ENCODE peak calls at places on chromosomes 12 and 14, in nine cellular contexts. B is stomach, T is pancreas, U is ovary, R is endodermal cell, V is prostate gland, K is IMR-90, O is mucosa of descending colon, C is heart left ventricle. J is an unnamed sample. For H3K4me1, the result is how much of the 10 kb centered on the place peaks cover.

GRCh38 chr12:51421266-51421884 is 3.3 kb upstream of the SLC4A8 start:
- DNase-seq in B (peak), T (peak), U (peak), R (peak), V (peak), K (peak), O (no peak), C (no peak), J (no peak)

GRCh38 chr12:48602192-48602989 is 32.5 kb upstream of the LALBA start:
- DNase-seq in B (no peak), T (no peak), U (no peak), R (no peak), V (no peak), K (no peak), O (no peak), C (no peak), J (no peak)

GRCh38 chr12:105713901-105714300 is 383.4 kb downstream of the C12orf75 start:
- DNase-seq in B (no peak), T (no peak), U (no peak), R (no peak), V (no peak), K (no peak), O (no peak), C (no peak), J (no peak)

GRCh38 chr14:99229654-99230215 is 42.3 kb downstream of the BCL11B start:
- DNase-seq in B (no peak), T (no peak), U (no peak), R (no peak), V (no peak), K (no peak), O (no peak), C (no peak), J (no peak)

GRCh38 chr14:80560800-80561199 is 349.5 kb upstream of the DIO2 start:
- DNase-seq in B (no peak), T (no peak), U (no peak), R (no peak), V (no peak), K (no peak), O (no peak), C (no peak), J (no peak)

GRCh38 chr12:80823393-80823792 is 106.7 kb downstream of the MYF5 start:
- DNase-seq in B (no peak), T (no peak), U (no peak), R (no peak), V (no peak), K (no peak), O (no peak), C (no peak), J (no peak)

GRCh38 chr12:630656-631632 is 32.3 kb downstream of the NINJ2 start:
- DNase-seq in B (peak), T (no peak), U (no peak), R (peak), V (no peak), K (no peak), O (peak), C (peak), J (peak)

GRCh38 chr12:124696689-124697476 is 129.5 kb upstream of the NCOR2 start:
- DNase-seq in B (peak), T (no peak), U (no peak), R (no peak), V (no peak), K (no peak), O (no peak), C (no peak), J (no peak)

GRCh38 chr12:93699271-93700141 is 22.3 kb downstream of the CRADD start:
- DNase-seq in B (no peak), T (no peak), U (no peak), R (peak), V (no peak), K (peak), O (no peak), C (no peak), J (no peak)

GRCh38 chr14:23562822-23563472 is 4.6 kb downstream of the AP1G2 start:
- DNase-seq in B (peak), T (no peak), U (peak), R (peak), V (no peak), K (peak), O (no peak), C (no peak), J (no peak)

GRCh38 chr12:70590549-70591226 is 46.5 kb downstream of the PTPRB start:
- DNase-seq in B (no peak), T (no peak), U (no peak), R (no peak), V (no peak), K (no peak), O (no peak), C (no peak), J (no peak)

GRCh38 chr12:24561882-24562760 is 386.8 kb downstream of the BCAT1 start:
- DNase-seq in B (peak), T (no peak), U (peak), R (peak), V (peak), K (peak), O (peak), C (peak), J (peak)

GRCh38 chr12:116055895-116056607 is 221.4 kb downstream of the MED13L start:
- DNase-seq in B (no peak), T (no peak), U (no peak), R (no peak), V (no peak), K (no peak), O (no peak), C (no peak), J (no peak)

GRCh38 chr14:105060751-105061427 is 4.3 kb downstream of the GPR132 start:
- DNase-seq in B (peak), T (no peak), U (no peak), R (peak), V (no peak), K (no peak), O (peak), C (peak), J (peak)

GRCh38 chr12:75560167-75560566 is 48.8 kb upstream of the KRR1 start:
- DNase-seq in B (no peak), T (no peak), U (no peak), R (no peak), V (no peak), K (peak), O (no peak), C (no peak), J (no peak)

GRCh38 chr12:14394317-14395058 is 29.0 kb downstream of the ATF7IP start:
- DNase-seq in B (peak), T (peak), U (no peak), R (no peak), V (peak), K (peak), O (no peak), C (no peak), J (no peak)

GRCh38 chr14:23054000-23054811 is 3.1 kb downstream of the CDH24 start:
- DNase-seq in B (no peak), T (no peak), U (peak), R (peak), V (no peak), K (no peak), O (no peak), C (no peak), J (no peak)

GRCh38 chr14:91382712-91383111 is 34.9 kb downstream of the CCDC88C start:
- DNase-seq in B (no peak), T (no peak), U (no peak), R (no peak), V (no peak), K (no peak), O (no peak), C (no peak), J (no peak)

GRCh38 chr12:52613363-52614030 is 4.9 kb downstream of the KRT73 start:
- DNase-seq in B (no peak), T (no peak), U (no peak), R (peak), V (no peak), K (no peak), O (no peak), C (no peak), J (no peak)

GRCh38 chr12:132955094-132955932 is 793 bp downstream of the ZNF605 start:
- DNase-seq in B (peak), T (peak), U (peak), R (peak), V (no peak), K (peak), O (no peak), C (peak), J (peak)

GRCh38 chr12:20716037-20716436 is 20.9 kb downstream of the SLCO1C1 start:
- DNase-seq in B (no peak), T (no peak), U (no peak), R (peak), V (no peak), K (no peak), O (no peak), C (no peak), J (no peak)

GRCh38 chr12:18332173-18332572 is 70.9 kb downstream of the PIK3C2G start:
- DNase-seq in B (no peak), T (no peak), U (no peak), R (no peak), V (no peak), K (no peak), O (no peak), C (no peak), J (no peak)

GRCh38 chr14:22567437-22567836 is 21.6 kb downstream of the DAD1 start:
- DNase-seq in B (no peak), T (no peak), U (no peak), R (no peak), V (no peak), K (no peak), O (no peak), C (no peak), J (no peak)

GRCh38 chr14:50659327-50659974 is 8.7 kb downstream of the SAV1 start:
- DNase-seq in B (peak), T (peak), U (no peak), R (no peak), V (peak), K (no peak), O (no peak), C (peak), J (no peak)

GRCh38 chr14:92014014-92014413 is 25.8 kb downstream of the TRIP11 start:
- DNase-seq in B (no peak), T (no peak), U (no peak), R (no peak), V (no peak), K (no peak), O (no peak), C (no peak), J (no peak)

GRCh38 chr12:118350908-118351592 is 21.7 kb downstream of the TAOK3 start:
- DNase-seq in B (no peak), T (no peak), U (no peak), R (no peak), V (no peak), K (no peak), O (no peak), C (no peak), J (no peak)

GRCh38 chr14:20610002-20610765 is 19.0 kb upstream of the RNASE12 start:
- DNase-seq in B (peak), T (peak), U (peak), R (peak), V (peak), K (peak), O (peak), C (peak), J (peak)

GRCh38 chr12:685388-685787 is 22.1 kb upstream of the NINJ2 start:
- DNase-seq in B (no peak), T (no peak), U (no peak), R (no peak), V (no peak), K (peak), O (no peak), C (no peak), J (no peak)

GRCh38 chr14:58280954-58281787 is 17.2 kb upstream of the ARID4A start:
- DNase-seq in B (no peak), T (peak), U (no peak), R (no peak), V (peak), K (peak), O (no peak), C (peak), J (no peak)

GRCh38 chr12:22709292-22709691 is 84.3 kb downstream of the ETNK1 start:
- DNase-seq in B (no peak), T (no peak), U (no peak), R (no peak), V (no peak), K (no peak), O (no peak), C (no peak), J (no peak)

GRCh38 chr12:30725739-30726138 is 29.0 kb downstream of the CAPRIN2 start:
- DNase-seq in B (no peak), T (no peak), U (no peak), R (no peak), V (no peak), K (peak), O (no peak), C (no peak), J (no peak)

GRCh38 chr12:132305560-132305966 is 23.8 kb downstream of the GALNT9 start:
- DNase-seq in B (no peak), T (no peak), U (no peak), R (no peak), V (no peak), K (no peak), O (peak), C (no peak), J (no peak)

GRCh38 chr14:105876158-105876557 is 349.8 kb downstream of the TMEM121 start:
- DNase-seq in B (peak), T (no peak), U (no peak), R (peak), V (no peak), K (no peak), O (no peak), C (no peak), J (peak)

GRCh38 chr12:53481108-53481442 is 18.2 kb downstream of the MAP3K12 start:
- DNase-seq in B (no peak), T (no peak), U (no peak), R (no peak), V (no peak), K (no peak), O (no peak), C (no peak), J (no peak)

GRCh38 chr12:95216704-95217376 is 427 bp downstream of the FGD6 start:
- DNase-seq in B (no peak), T (no peak), U (no peak), R (no peak), V (no peak), K (no peak), O (no peak), C (no peak), J (no peak)

GRCh38 chr12:95218852-95219171 is 1.2 kb downstream of the VEZT start:
- DNase-seq in B (no peak), T (no peak), U (no peak), R (no peak), V (no peak), K (no peak), O (no peak), C (no peak), J (no peak)

GRCh38 chr12:95217377-95218163 is at the start of the genes FGD6 and VEZT:
- DNase-seq in B (peak), T (peak), U (peak), R (peak), V (peak), K (peak), O (peak), C (peak), J (peak)

GRCh38 chr12:95220190-95220589 is 2.6 kb downstream of the VEZT start:
- DNase-seq in B (no peak), T (no peak), U (no peak), R (no peak), V (no peak), K (no peak), O (no peak), C (no peak), J (no peak)

DNA sequence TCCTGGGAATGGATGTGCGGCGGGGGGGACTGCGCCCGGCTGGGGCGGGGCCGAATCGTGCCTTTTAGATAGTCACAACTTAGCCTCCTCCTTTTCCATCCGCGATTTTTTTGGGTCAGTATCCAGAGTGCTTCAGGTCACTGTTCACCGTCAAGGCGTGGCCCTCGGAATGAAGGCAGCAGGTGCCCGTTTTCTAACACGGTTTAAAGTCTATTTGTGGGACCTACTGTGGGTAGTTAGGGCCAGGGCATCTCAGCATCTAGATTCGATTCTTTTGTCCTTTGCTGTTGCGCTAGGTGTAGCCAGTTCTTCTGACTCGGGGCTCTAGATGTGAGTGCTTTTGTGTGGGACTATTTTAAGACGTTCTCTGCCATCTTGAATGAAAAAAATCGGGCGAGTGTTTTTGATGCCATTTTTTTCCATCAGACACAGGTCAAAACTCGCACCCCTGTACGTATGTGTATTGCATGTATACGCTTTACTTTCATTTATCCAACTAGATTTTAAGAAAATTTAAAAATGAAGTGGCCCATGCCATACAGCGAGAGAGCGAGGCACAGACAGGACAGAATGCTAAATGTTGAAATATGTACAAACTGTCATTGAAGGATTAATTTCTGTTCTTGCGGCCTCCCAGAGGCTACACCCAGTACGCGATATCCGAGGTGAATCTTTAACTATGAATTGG is 701 bp downstream of the VEZT start:
- DNase-seq in B (no peak), T (no peak), U (no peak), R (no peak), V (no peak), K (peak), O (no peak), C (no peak), J (no peak)
- H3K4me1 ChIP-seq in B (under half), T (under half), U (under half), R (under half), V (under half), K (under half), O (under half), C (under half), J (under half)

GRCh38 chr14:97446087-97446486 is 648.9 kb downstream of the VRK1 start:
- DNase-seq in B (no peak), T (no peak), U (no peak), R (no peak), V (no peak), K (no peak), O (no peak), C (no peak), J (no peak)
- TF ChIP-seq CTCF in B (no peak), T (no peak), U (no peak), R (peak), V (no peak), K (no peak), O (no peak), C (no peak), J (no peak)

GRCh38 chr12:1839464-1839863 is 19.1 kb downstream of the LRTM2 start:
- DNase-seq in B (no peak), T (no peak), U (no peak), R (peak), V (no peak), K (no peak), O (no peak), C (no peak), J (no peak)
- H3K4me3 ChIP-seq in B (no peak), T (no peak), U (no peak), R (no peak), V (no peak), K (no peak), O (no peak), C (no peak), J (no peak)

DNA sequence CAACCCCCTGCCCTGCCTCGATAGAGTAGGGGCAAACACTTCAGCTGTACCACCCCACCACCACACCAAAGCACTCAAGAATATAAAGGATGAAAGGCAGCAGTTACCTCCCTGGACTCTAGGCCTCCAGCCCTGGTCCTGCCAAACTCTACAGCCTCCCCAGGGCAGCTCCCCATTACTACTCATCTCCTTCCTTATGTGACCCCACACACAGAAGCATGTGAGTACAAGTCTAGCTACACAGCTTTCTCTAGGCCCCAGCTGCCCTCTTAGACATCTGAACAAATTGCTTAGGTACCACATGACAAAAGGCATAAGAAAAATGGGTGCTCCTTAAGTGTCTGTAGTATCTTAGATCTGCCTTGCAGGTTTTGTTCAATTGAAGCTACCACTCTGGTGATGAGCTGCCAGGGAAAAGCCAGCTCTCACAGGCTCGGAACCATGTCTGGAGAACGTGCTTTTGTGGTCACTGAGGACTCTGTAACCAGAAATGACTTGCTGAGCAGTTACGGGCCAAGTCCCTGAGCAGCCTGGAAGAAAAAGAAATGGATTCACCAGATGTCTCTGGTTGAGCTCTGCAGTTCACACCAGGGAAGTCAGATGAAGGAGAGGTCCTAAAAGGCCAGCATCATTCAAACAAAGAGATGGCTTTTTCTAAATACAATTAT is 32.8 kb downstream of the FMNL3 start:
- DNase-seq in B (no peak), T (no peak), U (peak), R (no peak), V (no peak), K (peak), O (no peak), C (peak), J (no peak)
- H3K4me1 ChIP-seq in B (half or more), T (under half), U (half or more), R (under half), V (under half), K (under half), O (under half), C (half or more), J (half or more)

DNA sequence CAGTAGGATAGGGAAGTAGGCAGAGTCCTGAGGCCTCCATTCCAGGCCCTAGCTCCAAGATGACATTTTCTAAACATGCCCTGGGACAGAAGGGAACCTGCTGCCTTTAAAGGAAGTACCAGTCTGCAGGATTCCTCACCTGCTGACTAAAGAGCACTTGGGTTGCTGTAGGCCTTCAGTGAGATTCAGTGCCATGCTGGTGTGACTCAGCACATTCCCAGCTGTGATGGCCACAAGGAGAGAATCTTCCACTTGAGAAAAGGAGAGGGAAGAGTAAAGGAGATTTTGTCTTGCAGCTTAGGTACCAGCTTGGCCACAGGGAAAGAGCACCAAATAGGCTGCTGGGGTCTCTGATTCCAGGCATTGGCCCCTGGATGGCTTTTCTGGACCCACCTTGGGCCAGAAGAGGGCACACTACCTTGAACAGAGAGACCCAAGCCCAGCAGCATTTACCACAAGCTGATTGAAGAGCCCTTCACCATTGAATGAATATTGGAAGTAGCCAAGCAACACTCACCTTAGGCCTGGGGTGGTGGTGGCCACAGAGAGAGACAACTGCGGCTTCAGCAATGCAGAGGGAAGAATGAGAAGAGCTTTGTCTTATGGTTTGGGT is 498.3 kb downstream of the KCNH5 start:
- DNase-seq in B (no peak), T (no peak), U (no peak), R (peak), V (no peak), K (peak), O (no peak), C (no peak), J (no peak)
- TF ChIP-seq CTCF in B (no peak), T (no peak), U (no peak), R (peak), V (no peak), K (no peak), O (no peak), C (no peak), J (no peak)

GRCh38 chr12:121240484-121241202 is 30.7 kb downstream of the P2RX4 start:
- DNase-seq in B (peak), T (no peak), U (peak), R (peak), V (peak), K (no peak), O (peak), C (peak), J (peak)
- H3K4me3 ChIP-seq in B (peak), T (no peak), U (peak), R (no peak), V (no peak), K (no peak), O (no peak), C (peak), J (peak)

DNA sequence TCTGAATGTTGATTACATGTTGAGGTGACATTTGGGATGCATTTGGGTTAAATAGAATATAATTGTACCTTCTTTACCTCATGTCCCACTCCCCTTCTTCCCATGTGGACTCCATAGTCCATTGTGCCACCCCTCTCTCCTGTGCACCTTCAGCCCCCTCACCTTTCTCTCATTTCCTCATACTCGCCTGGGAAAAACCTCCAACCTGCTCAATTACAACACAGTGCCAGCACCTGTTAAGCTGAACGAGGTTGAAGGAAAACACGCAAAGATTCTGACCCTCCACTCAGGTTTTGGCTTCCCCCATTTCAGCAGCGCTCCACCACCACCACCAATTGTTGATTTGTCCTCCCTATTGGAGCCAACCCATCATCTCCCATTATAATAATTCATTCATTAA is 33.9 kb upstream of the PPP2R5C start:
- DNase-seq in B (no peak), T (no peak), U (no peak), R (no peak), V (no peak), K (no peak), O (no peak), C (no peak), J (no peak)
- H3K4me1 ChIP-seq in B (under half), T (under half), U (under half), R (under half), V (under half), K (under half), O (under half), C (under half), J (under half)